ENCODE peak calls at places on chromosomes 13 and 19, in six cellular contexts. E is DMS153; W is stimulated activated CD8-positive, alpha-beta memory T cell treated with anti-CD3 and anti-CD28 coated beads, Interleukin-2, amount 100 ng/mL, for 1 hour; Q is HS-5; G is T-cell; N is stimulated activated CD4-positive, alpha-beta T cell treated with anti-CD3 and anti-CD28 coated beads, Interleukin-4, amount 100 ng/mL, for 48 hours. T is an unnamed sample.

GRCh38 chr13:91054902-91055301 is 292.6 kb upstream of the MIR17HG start:
- DNase-seq in E (no peak), W (no peak), Q (no peak), G (no peak), N (no peak), T (no peak)

GRCh38 chr13:66071608-66072007 is 1158.5 kb downstream of the PCDH9 start:
- DNase-seq in E (no peak), W (no peak), Q (no peak), G (no peak), N (no peak), T (no peak)

GRCh38 chr19:13060233-13060963 is 42.3 kb downstream of the LYL1 start:
- DNase-seq in E (no peak), W (no peak), Q (no peak), G (no peak), N (no peak), T (no peak)

GRCh38 chr13:83508905-83509304 is 373.4 kb downstream of the SLITRK1 start:
- DNase-seq in E (no peak), W (no peak), Q (no peak), G (no peak), N (no peak), T (no peak)

GRCh38 chr13:74132152-74132767 is 1.9 kb downstream of the KLF12 start:
- DNase-seq in E (no peak), W (no peak), Q (no peak), G (peak; percentile 41), N (peak; percentile 25), T (no peak)

GRCh38 chr13:31056650-31057275 is 104.9 kb downstream of the HSPH1 start:
- DNase-seq in E (no peak), W (no peak), Q (no peak), G (no peak), N (no peak), T (no peak)

GRCh38 chr13:57408312-57408711 is 223.2 kb upstream of the PCDH17 start:
- DNase-seq in E (no peak), W (no peak), Q (no peak), G (no peak), N (no peak), T (no peak)

GRCh38 chr19:45781282-45782161 is 768 bp downstream of the DMPK start:
- DNase-seq in E (peak; percentile 61), W (no peak), Q (no peak), G (no peak), N (no peak), T (no peak)

GRCh38 chr19:5123646-5124045 is 154.7 kb downstream of the KDM4B start:
- DNase-seq in E (no peak), W (no peak), Q (no peak), G (no peak), N (no peak), T (no peak)

GRCh38 chr19:39031368-39032163 is 783 bp downstream of the FBXO27 start:
- DNase-seq in E (peak; percentile 78), W (peak; percentile 42), Q (peak; percentile 33), G (peak; percentile 51), N (peak; percentile 88), T (peak; percentile 38)

GRCh38 chr13:110305949-110306339 is 1.0 kb downstream of the COL4A1 start:
- DNase-seq in E (no peak), W (no peak), Q (no peak), G (no peak), N (no peak), T (no peak)

GRCh38 chr19:49712397-49712859 is 21.5 kb downstream of the CPT1C start:
- DNase-seq in E (no peak), W (no peak), Q (no peak), G (no peak), N (no peak), T (no peak)

GRCh38 chr19:6674868-6675305 is 4.9 kb upstream of the TNFSF14 start:
- DNase-seq in E (no peak), W (peak; percentile 74), Q (peak; percentile 19), G (peak; percentile 79), N (peak; percentile 89), T (peak; percentile 86)

GRCh38 chr13:41216160-41216559 is 21.8 kb upstream of the KBTBD7 start:
- DNase-seq in E (no peak), W (no peak), Q (no peak), G (no peak), N (no peak), T (no peak)

T was measured in HL-60.